ENCODE peak calls at places on chromosomes 13 and 19, in four cellular contexts. L, C, M and K are unnamed samples.

GRCh38 chr13:93963266-93964131 is 516.0 kb downstream of the DCT start:
- DNase-seq in L (peak), C (no peak), M (no peak), K (no peak)

GRCh38 chr19:21680026-21680425 is 87.4 kb downstream of the ZNF100 start:
- DNase-seq in L (no peak), C (no peak), M (no peak), K (no peak)

GRCh38 chr19:49058592-49058991 is 1.0 kb upstream of the CGB7 start:
- DNase-seq in L (no peak), C (peak), M (no peak), K (no peak)

GRCh38 chr19:35099897-35100275 is 15.7 kb upstream of the FXYD3 start:
- DNase-seq in L (no peak), C (no peak), M (no peak), K (no peak)

GRCh38 chr13:103403148-103403740 is 337.0 kb upstream of the SLC10A2 start:
- DNase-seq in L (no peak), C (no peak), M (no peak), K (no peak)

GRCh38 chr13:33761744-33762143 is 56.2 kb upstream of the RFC3 start:
- DNase-seq in L (no peak), C (peak), M (no peak), K (no peak)

GRCh38 chr19:20038358-20039202 is 725 bp downstream of the ZNF682 start:
- DNase-seq in L (no peak), C (no peak), M (no peak), K (no peak)

GRCh38 chr13:76993021-76993420 is 1.1 kb downstream of the CLN5 start:
- DNase-seq in L (peak), C (no peak), M (no peak), K (no peak)

GRCh38 chr13:38636756-38637155 is 50.1 kb upstream of the FREM2 start:
- DNase-seq in L (no peak), C (peak), M (no peak), K (no peak)

GRCh38 chr13:36518707-36519106 is 86.4 kb downstream of the CCNA1 start:
- DNase-seq in L (no peak), C (no peak), M (no peak), K (no peak)

GRCh38 chr19:41707502-41707812 is 969 bp upstream of the CEACAM5 start:
- DNase-seq in L (no peak), C (no peak), M (peak), K (no peak)

GRCh38 chr19:34851277-34851804 is 75.4 kb upstream of the ZNF30 start:
- DNase-seq in L (no peak), C (peak), M (no peak), K (no peak)

GRCh38 chr19:52398091-52398461 is 427 bp downstream of the ZNF528 start:
- DNase-seq in L (peak), C (no peak), M (no peak), K (no peak)

GRCh38 chr19:14164088-14164487 is 27.7 kb upstream of the ASF1B start:
- DNase-seq in L (no peak), C (no peak), M (no peak), K (no peak)

GRCh38 chr13:113297370-113297871 is 382 bp downstream of the LAMP1 start:
- DNase-seq in L (peak), C (peak), M (no peak), K (no peak)

GRCh38 chr19:19039901-19040300 is 6.5 kb downstream of the ARMC6 start:
- DNase-seq in L (no peak), C (no peak), M (no peak), K (no peak)